ENCODE peak calls at places on chromosome 12, in four cellular contexts. P is heart left ventricle; O is small intestine; Z is CD8-positive, alpha-beta T cell. N is an unnamed sample.

GRCh38 chr12:26158078-26158764 is 33.4 kb upstream of the BHLHE41 start:
- DNase-seq in Z (no peak), O (no peak), P (no peak), N (no peak)

GRCh38 chr12:114826233-114826632 is 142.3 kb upstream of the TBX3 start:
- DNase-seq in O (peak), P (no peak), Z (no peak), N (no peak)

GRCh38 chr12:132716356-132716755 is 5.7 kb downstream of the PGAM5 start:
- DNase-seq in O (no peak), Z (no peak), P (no peak), N (no peak)

GRCh38 chr12:132881853-132882252 is 5.6 kb downstream of the CHFR start:
- DNase-seq in O (no peak), Z (no peak), P (no peak), N (no peak)

GRCh38 chr12:83015390-83016225 is 328.9 kb downstream of the TMTC2 start:
- DNase-seq in P (no peak), O (no peak), Z (no peak), N (no peak)

GRCh38 chr12:388547-389137 is 478 bp downstream of the KDM5A start:
- DNase-seq in Z (peak), P (no peak), O (peak), N (no peak)

GRCh38 chr12:88127855-88128254 is 14.0 kb downstream of the CEP290 start:
- DNase-seq in P (no peak), O (no peak), Z (no peak), N (no peak)

GRCh38 chr12:132711169-132711843 is 664 bp downstream of the PGAM5 start:
- DNase-seq in Z (no peak), O (peak), P (no peak), N (no peak)

GRCh38 chr12:19800884-19801283 is 361.6 kb downstream of the AEBP2 start:
- DNase-seq in Z (no peak), O (no peak), P (no peak), N (no peak)

DNA sequence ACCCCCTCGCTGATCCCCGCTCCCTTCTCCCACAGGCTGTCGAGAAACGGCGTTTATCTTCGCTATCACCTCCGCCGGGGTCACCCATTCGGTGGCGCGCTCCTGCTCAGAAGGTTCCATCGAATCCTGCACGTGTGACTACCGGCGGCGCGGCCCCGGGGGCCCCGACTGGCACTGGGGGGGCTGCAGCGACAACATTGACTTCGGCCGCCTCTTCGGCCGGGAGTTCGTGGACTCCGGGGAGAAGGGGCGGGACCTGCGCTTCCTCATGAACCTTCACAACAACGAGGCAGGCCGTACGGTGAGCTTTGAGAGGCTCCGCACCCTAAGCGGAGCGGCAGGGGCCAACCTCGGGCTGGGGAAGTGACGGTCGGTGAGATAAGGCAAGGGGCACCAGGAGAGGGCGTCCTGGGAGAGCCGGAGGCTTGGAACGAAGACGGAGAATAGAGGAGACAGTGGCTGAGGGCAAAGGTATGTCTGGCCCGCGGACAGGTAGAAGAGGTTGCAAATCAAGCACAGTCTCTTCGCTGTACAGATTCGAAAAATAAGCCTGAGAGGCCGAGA is 2.3 kb downstream of the WNT1 start:
- DNase-seq in Z (no peak), P (no peak), O (peak), N (no peak)
- H3K4me3 ChIP-seq in Z (peak), P (peak), O (no peak), N (peak)

GRCh38 chr12:50033317-50033679 is 8.0 kb upstream of the RACGAP1 start:
- DNase-seq in Z (no peak), P (peak), O (no peak), N (no peak)
- H3K4me3 ChIP-seq in Z (no peak), P (peak), O (no peak), N (no peak)

GRCh38 chr12:128909653-128910052 is 56.4 kb downstream of the GLT1D1 start:
- DNase-seq in Z (no peak), P (no peak), O (peak), N (no peak)

GRCh38 chr12:128905003-128905544 is 51.8 kb downstream of the GLT1D1 start:
- DNase-seq in P (no peak), O (no peak), Z (no peak), N (no peak)

GRCh38 chr12:128908254-128908653 is 55.0 kb downstream of the GLT1D1 start:
- DNase-seq in O (no peak), P (no peak), Z (no peak), N (no peak)

GRCh38 chr12:128903231-128903630 is 50.0 kb downstream of the GLT1D1 start:
- DNase-seq in Z (no peak), P (no peak), O (no peak), N (no peak)

DNA sequence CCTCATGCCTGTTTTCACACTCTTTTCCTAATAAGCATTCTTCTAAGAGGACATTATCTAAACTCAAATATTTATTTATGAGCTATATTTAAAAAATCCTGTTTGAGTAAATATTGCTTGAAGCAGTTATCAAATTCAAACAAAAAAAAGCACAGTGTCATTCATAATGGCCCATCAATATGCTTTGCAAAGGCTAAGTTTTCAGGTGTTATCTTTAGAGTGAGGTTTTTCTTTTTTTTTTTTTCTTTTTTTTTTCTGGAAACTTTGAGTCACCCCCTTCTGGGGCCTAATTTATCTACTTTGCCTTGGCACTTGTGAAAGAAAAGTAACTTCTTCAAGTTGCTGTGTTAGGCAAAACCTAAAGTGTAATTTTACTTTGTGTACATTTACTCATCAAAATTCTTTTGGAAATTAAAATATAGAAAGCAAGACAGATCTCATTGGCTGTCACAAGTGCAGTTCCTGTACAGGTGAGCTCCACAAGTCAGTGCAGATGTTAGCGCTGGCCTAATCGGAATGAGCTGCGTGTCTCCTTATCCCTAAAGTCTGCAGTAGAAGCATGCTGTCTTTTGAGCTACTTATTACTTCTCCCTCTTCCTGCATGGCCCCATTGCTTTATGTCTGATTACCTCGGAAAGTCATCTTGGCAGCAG is 53.3 kb downstream of the GLT1D1 start:
- DNase-seq in O (no peak), Z (no peak), P (no peak), N (no peak)
- H3K4me3 ChIP-seq in O (no peak), Z (no peak), P (no peak), N (no peak)

GRCh38 chr12:14240873-14241220 is 124.6 kb upstream of the ATF7IP start:
- DNase-seq in O (no peak), Z (no peak), P (no peak), N (no peak)
- H3K4me3 ChIP-seq in O (no peak), Z (no peak), P (no peak), N (no peak)

GRCh38 chr12:109715310-109716091 is 1.9 kb downstream of the FAM222A start:
- DNase-seq in P (no peak), Z (no peak), O (no peak), N (no peak)

GRCh38 chr12:109716092-109716479 is 2.5 kb downstream of the FAM222A start:
- DNase-seq in O (no peak), Z (no peak), P (no peak), N (no peak)

GRCh38 chr12:109714141-109714912 is 702 bp downstream of the FAM222A start:
- DNase-seq in O (peak), Z (peak), P (peak), N (no peak)

GRCh38 chr12:109713187-109713984 is at the start of gene FAM222A:
- DNase-seq in Z (peak), O (peak), P (peak), N (peak)

GRCh38 chr12:109714913-109715244 is 1.3 kb downstream of the FAM222A start:
- DNase-seq in Z (no peak), P (no peak), O (no peak), N (no peak)
- H3K4me3 ChIP-seq in Z (peak), P (peak), O (no peak), N (peak)

DNA sequence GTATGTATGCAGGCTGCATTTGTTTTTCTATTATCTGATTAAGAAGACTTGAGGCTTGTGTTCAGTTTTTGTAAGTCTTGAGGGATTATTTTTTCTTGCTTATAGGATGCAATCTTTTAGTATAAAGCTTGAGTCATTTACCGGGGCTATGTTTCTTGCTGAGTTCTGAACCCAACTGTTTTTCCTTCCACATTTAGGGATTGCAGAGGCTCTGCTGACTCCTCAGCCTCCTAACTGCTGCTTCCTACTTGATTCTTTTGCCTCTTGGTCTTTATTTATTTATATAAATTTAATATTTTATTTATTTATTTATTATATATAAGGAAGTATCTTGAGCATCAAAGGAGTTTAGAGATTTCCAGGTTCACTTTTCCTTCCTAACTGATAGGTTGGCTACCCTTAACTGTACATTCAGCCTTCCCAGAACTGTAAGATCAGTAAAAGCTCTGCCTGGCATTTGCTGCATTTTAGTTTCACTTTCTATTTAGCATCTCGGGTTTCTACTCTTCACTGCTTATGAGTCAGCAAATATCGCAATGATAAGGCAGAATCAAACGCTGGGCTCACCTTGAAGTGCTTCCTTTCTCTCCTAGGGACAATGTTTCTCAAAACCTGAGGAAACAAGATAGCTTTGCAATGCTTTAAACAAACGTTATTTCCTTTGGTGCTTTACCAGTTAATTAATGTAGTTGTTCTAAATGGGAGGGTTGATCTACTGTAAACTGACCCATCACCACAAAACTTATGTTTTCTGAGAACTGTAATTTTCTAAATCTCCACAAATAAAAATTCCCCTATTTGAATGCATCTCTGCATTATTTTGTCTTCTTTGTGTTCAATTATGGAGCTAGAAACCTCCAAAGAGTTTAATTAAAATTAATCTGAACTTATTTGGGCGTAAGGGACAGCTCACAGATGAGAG is 1183.7 kb upstream of the TMEM132C start:
- DNase-seq in Z (no peak), P (no peak), O (peak), N (no peak)
- H3K4me3 ChIP-seq in Z (peak), P (peak), O (no peak), N (peak)

DNA sequence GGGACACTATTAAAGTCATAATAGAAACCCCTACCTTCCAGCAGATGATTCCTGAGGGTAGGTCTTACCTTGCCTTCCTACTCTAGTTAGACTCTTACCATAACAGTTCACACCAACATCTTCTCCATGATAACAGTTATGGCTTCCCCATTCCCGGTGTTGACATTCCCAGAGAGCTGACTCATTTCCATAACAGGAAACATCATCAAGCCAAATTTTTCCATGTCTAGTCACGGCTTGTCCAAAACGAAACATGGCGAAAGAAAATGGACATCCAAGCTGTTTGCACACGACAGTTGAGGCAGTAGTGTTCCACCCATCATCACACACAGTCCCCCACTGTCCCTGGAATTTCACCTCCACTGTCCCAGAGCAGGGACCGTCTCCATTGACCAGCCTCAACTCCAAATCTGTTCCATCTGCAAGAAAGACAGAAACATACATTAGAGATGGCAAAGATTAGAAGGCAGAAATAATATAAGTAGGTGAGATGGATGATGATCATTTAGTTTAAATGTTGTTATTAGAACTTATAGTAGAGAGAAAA is 10.6 kb downstream of the CD163L1 start:
- DNase-seq in O (no peak), Z (no peak), P (no peak), N (no peak)
- H3K4me3 ChIP-seq in O (no peak), Z (no peak), P (no peak), N (no peak)

DNA sequence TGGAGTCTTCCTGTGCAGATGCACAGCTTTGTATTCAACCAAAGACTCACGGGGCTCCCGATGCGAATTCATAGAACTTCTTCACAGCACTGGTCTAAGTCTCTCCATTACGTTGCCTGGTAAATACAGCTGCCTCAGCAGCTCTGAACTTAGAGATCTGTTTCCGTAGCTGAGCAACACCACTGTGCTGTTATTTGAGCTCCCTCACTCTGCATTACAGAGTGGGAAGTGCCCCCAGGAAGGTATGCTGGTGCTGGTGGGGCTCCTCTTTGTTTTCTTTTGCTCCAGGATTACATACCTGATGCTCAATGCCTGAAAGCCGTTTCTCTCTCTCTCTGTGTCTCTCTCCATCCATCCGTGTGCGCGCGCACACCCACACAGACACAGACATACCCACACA is 227.5 kb upstream of the RMST start:
- DNase-seq in P (no peak), Z (no peak), O (no peak), N (no peak)
- H3K4me3 ChIP-seq in P (no peak), Z (no peak), O (no peak), N (no peak)

DNA sequence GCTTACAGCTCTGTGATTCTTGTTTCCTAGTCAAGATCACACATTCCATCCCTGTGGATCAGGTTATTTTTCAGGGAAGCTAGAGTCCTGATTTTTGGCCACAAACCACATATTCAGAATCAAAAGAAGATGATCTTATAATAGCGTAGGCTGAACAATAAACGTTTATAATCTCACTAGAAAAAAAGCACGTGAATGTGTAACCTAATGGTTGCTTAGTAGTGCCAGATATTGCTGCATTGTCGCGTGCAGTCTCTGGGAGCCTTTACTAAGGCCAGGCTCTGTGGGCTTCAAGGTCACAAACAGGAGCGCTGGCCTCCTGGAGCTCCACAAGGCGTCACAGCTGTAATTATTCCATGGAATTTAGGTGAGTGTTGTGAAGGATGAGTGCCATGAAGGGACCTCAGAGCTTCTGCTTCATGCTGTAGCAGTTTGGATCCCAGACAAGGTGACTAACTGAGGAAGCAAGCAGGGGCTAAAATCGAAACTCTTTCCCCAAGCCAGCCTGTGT is 17.4 kb downstream of the CDKN1B start:
- DNase-seq in P (no peak), O (peak), Z (no peak), N (no peak)
- H3K4me3 ChIP-seq in P (no peak), O (no peak), Z (no peak), N (no peak)